ENCODE peak calls at places on chromosomes 7 and 10, in four cellular contexts. One of them, this sample, is unnamed.
A peak's percentile ranks its signal among the peaks of the same experiment; 100 is the strongest.

GRCh38 chr7:82471351-82472020 is 27.9 kb upstream of the CACNA2D1 start:
- DNase-seq in prostate gland: no peak
- DNase-seq in uterus: no peak
- DNase-seq in heart left ventricle: no peak
- DNase-seq in this sample: no peak

GRCh38 chr7:95553939-95554338 is 42.4 kb downstream of the PDK4 start:
- DNase-seq in prostate gland: no peak
- DNase-seq in uterus: no peak
- DNase-seq in heart left ventricle: no peak
- DNase-seq in this sample: no peak

GRCh38 chr10:6139470-6139869 is 50.6 kb downstream of the RBM17 start:
- DNase-seq in uterus: no peak
- DNase-seq in heart left ventricle: no peak
- DNase-seq in prostate gland: no peak
- DNase-seq in this sample: no peak

GRCh38 chr7:100130608-100131453 is 4.1 kb downstream of the MBLAC1 start:
- DNase-seq in uterus: peak; percentile 78
- DNase-seq in heart left ventricle: peak; percentile 74
- DNase-seq in prostate gland: peak; percentile 66
- DNase-seq in this sample: peak; percentile 64

GRCh38 chr7:41847641-41848040 is 144.8 kb upstream of the INHBA start:
- DNase-seq in heart left ventricle: no peak
- DNase-seq in prostate gland: no peak
- DNase-seq in uterus: no peak
- DNase-seq in this sample: no peak

GRCh38 chr7:69813637-69814240 is 215.5 kb downstream of the AUTS2 start:
- DNase-seq in heart left ventricle: no peak
- DNase-seq in uterus: no peak
- DNase-seq in prostate gland: no peak
- DNase-seq in this sample: no peak

GRCh38 chr7:105854516-105854915 is 21.9 kb downstream of the ATXN7L1 start:
- DNase-seq in uterus: no peak
- DNase-seq in prostate gland: no peak
- DNase-seq in heart left ventricle: no peak
- DNase-seq in this sample: no peak

GRCh38 chr7:157077986-157078644 is 60.6 kb upstream of the UBE3C start:
- DNase-seq in uterus: no peak
- DNase-seq in prostate gland: no peak
- DNase-seq in heart left ventricle: no peak
- DNase-seq in this sample: peak; percentile 9

GRCh38 chr10:79429751-79430150 is 15.7 kb downstream of the ZCCHC24 start:
- DNase-seq in prostate gland: no peak
- DNase-seq in uterus: no peak
- DNase-seq in heart left ventricle: no peak
- DNase-seq in this sample: no peak

GRCh38 chr7:33719059-33719581 is 186.2 kb upstream of the BMPER start:
- DNase-seq in uterus: no peak
- DNase-seq in heart left ventricle: peak; percentile 62
- DNase-seq in prostate gland: no peak
- DNase-seq in this sample: no peak

GRCh38 chr7:2954433-2954853 is 89.2 kb downstream of the CARD11 start:
- DNase-seq in uterus: no peak
- DNase-seq in heart left ventricle: no peak
- DNase-seq in prostate gland: no peak
- DNase-seq in this sample: no peak

GRCh38 chr7:105336009-105336408 is 52.7 kb downstream of the SRPK2 start:
- DNase-seq in prostate gland: no peak
- DNase-seq in uterus: no peak
- DNase-seq in heart left ventricle: no peak
- DNase-seq in this sample: peak; percentile 19

GRCh38 chr7:27424231-27424630 is 181.6 kb downstream of the EVX1 start:
- DNase-seq in prostate gland: peak; percentile 54
- DNase-seq in uterus: no peak
- DNase-seq in heart left ventricle: no peak
- DNase-seq in this sample: peak; percentile 79

GRCh38 chr10:45380903-45381610 is 7.0 kb downstream of the ALOX5 start:
- DNase-seq in prostate gland: no peak
- DNase-seq in uterus: no peak
- DNase-seq in heart left ventricle: peak; percentile 30
- DNase-seq in this sample: no peak

GRCh38 chr7:131284702-131285419 is 42.8 kb upstream of the MKLN1 start:
- DNase-seq in heart left ventricle: peak; percentile 41
- DNase-seq in prostate gland: peak; percentile 94
- DNase-seq in uterus: peak; percentile 54
- DNase-seq in this sample: peak; percentile 33

GRCh38 chr7:93219877-93220276 is 6.4 kb downstream of the HEPACAM2 start:
- DNase-seq in heart left ventricle: no peak
- DNase-seq in uterus: no peak
- DNase-seq in prostate gland: no peak
- DNase-seq in this sample: no peak

GRCh38 chr7:156127166-156128134 is 315.2 kb upstream of the SHH start:
- DNase-seq in heart left ventricle: no peak
- DNase-seq in prostate gland: no peak
- DNase-seq in uterus: no peak
- DNase-seq in this sample: no peak

GRCh38 chr10:62561151-62561550 is 187.0 kb downstream of the ZNF365 start:
- DNase-seq in uterus: no peak
- DNase-seq in prostate gland: no peak
- DNase-seq in heart left ventricle: no peak
- DNase-seq in this sample: peak; percentile 41

GRCh38 chr7:116687801-116688201 is 15.8 kb downstream of the MET start:
- DNase-seq in uterus: no peak
- DNase-seq in prostate gland: no peak
- DNase-seq in heart left ventricle: no peak
- DNase-seq in this sample: peak; percentile 88

GRCh38 chr7:105769951-105770628 is 106.3 kb downstream of the ATXN7L1 start:
- DNase-seq in prostate gland: no peak
- DNase-seq in uterus: no peak
- DNase-seq in heart left ventricle: no peak
- DNase-seq in this sample: peak; percentile 25

GRCh38 chr7:2209146-2209960 is 23.4 kb downstream of the MAD1L1 start:
- DNase-seq in uterus: peak; percentile 67
- DNase-seq in prostate gland: peak; percentile 61
- DNase-seq in heart left ventricle: peak; percentile 77
- DNase-seq in this sample: peak; percentile 58

GRCh38 chr7:98856021-98856422 is 13.8 kb downstream of the TMEM130 start:
- DNase-seq in heart left ventricle: no peak
- DNase-seq in uterus: no peak
- DNase-seq in prostate gland: no peak
- DNase-seq in this sample: peak; percentile 36

GRCh38 chr7:122310119-122311021 is 5.8 kb upstream of the FEZF1 start:
- DNase-seq in uterus: no peak
- DNase-seq in prostate gland: no peak
- DNase-seq in heart left ventricle: no peak
- DNase-seq in this sample: no peak

GRCh38 chr10:80137926-80138325 is 5.4 kb downstream of the PLAC9 start:
- DNase-seq in prostate gland: no peak
- DNase-seq in heart left ventricle: no peak
- DNase-seq in uterus: no peak
- DNase-seq in this sample: no peak

GRCh38 chr7:106770191-106770590 is 94.9 kb upstream of the PIK3CG start:
- DNase-seq in prostate gland: no peak
- DNase-seq in heart left ventricle: no peak
- DNase-seq in uterus: no peak
- DNase-seq in this sample: peak; percentile 79

GRCh38 chr7:114047889-114048288 is 129.1 kb upstream of the PPP1R3A start:
- DNase-seq in uterus: no peak
- DNase-seq in prostate gland: no peak
- DNase-seq in heart left ventricle: no peak
- DNase-seq in this sample: peak; percentile 63

GRCh38 chr10:25206693-25207414 is 32.1 kb downstream of the GPR158 start:
- DNase-seq in prostate gland: no peak
- DNase-seq in uterus: no peak
- DNase-seq in heart left ventricle: no peak
- DNase-seq in this sample: no peak

GRCh38 chr10:31977440-31978157 is 49.0 kb upstream of the ARHGAP12 start:
- DNase-seq in heart left ventricle: no peak
- DNase-seq in uterus: no peak
- DNase-seq in prostate gland: no peak
- DNase-seq in this sample: peak; percentile 81

GRCh38 chr7:138226001-138226476 is 149.8 kb downstream of the AKR1D1 start:
- DNase-seq in prostate gland: no peak
- DNase-seq in heart left ventricle: peak; percentile 41
- DNase-seq in uterus: peak; percentile 15
- DNase-seq in this sample: no peak

GRCh38 chr7:29723599-29723998 is 82.7 kb upstream of the WIPF3 start:
- DNase-seq in heart left ventricle: no peak
- DNase-seq in uterus: no peak
- DNase-seq in prostate gland: no peak
- DNase-seq in this sample: peak; percentile 33

GRCh38 chr10:75104842-75105241 is 6.6 kb upstream of the SAMD8 start:
- DNase-seq in heart left ventricle: no peak
- DNase-seq in uterus: no peak
- DNase-seq in prostate gland: no peak
- DNase-seq in this sample: no peak

GRCh38 chr10:45379891-45380540 is 6.0 kb downstream of the ALOX5 start:
- DNase-seq in heart left ventricle: peak; percentile 52
- DNase-seq in uterus: no peak
- DNase-seq in prostate gland: no peak
- DNase-seq in this sample: no peak

GRCh38 chr10:95308389-95309302 is 17.8 kb upstream of the PDLIM1 start:
- DNase-seq in uterus: peak; percentile 92
- DNase-seq in prostate gland: peak; percentile 86
- DNase-seq in heart left ventricle: peak; percentile 88
- DNase-seq in this sample: peak; percentile 92

GRCh38 chr10:124916098-124916584 is 25.8 kb upstream of the ZRANB1 start:
- DNase-seq in heart left ventricle: no peak
- DNase-seq in uterus: no peak
- DNase-seq in prostate gland: no peak
- DNase-seq in this sample: peak; percentile 28

GRCh38 chr7:154744226-154744860 is 258.6 kb downstream of the PAXIP1 start:
- DNase-seq in heart left ventricle: no peak
- DNase-seq in prostate gland: no peak
- DNase-seq in uterus: no peak
- DNase-seq in this sample: no peak

GRCh38 chr10:23200997-23201652 is 9.0 kb downstream of the PTF1A start:
- DNase-seq in prostate gland: no peak
- DNase-seq in heart left ventricle: no peak
- DNase-seq in uterus: no peak
- DNase-seq in this sample: no peak

GRCh38 chr10:49290607-49291006 is 8.4 kb upstream of the C10orf71 start:
- DNase-seq in uterus: no peak
- DNase-seq in heart left ventricle: no peak
- DNase-seq in prostate gland: no peak
- DNase-seq in this sample: no peak
- H3K4me3 ChIP-seq in uterus: no peak overlapping the region
- H3K4me3 ChIP-seq in heart left ventricle: no peak overlapping the region
- H3K4me3 ChIP-seq in prostate gland: no peak overlapping the region
- H3K4me3 ChIP-seq in this sample: no peak overlapping the region

GRCh38 chr7:115135769-115136410 is 214.0 kb downstream of the MDFIC start:
- DNase-seq in uterus: peak; percentile 16
- DNase-seq in prostate gland: no peak
- DNase-seq in heart left ventricle: no peak
- DNase-seq in this sample: peak; percentile 9
- TF ChIP-seq CTCF in uterus: no peak
- TF ChIP-seq CTCF in prostate gland: no peak
- TF ChIP-seq CTCF in heart left ventricle: no peak
- TF ChIP-seq CTCF in this sample: no peak

GRCh38 chr10:97771055-97771811 is 566 bp downstream of the SFRP5 start:
- DNase-seq in uterus: no peak
- DNase-seq in prostate gland: no peak
- DNase-seq in heart left ventricle: no peak
- DNase-seq in this sample: peak; percentile 50
- H3K4me3 ChIP-seq in uterus: no peak overlapping the region
- H3K4me3 ChIP-seq in prostate gland: no peak overlapping the region
- H3K4me3 ChIP-seq in heart left ventricle: peak overlapping the region; percentile 31
- H3K4me3 ChIP-seq in this sample: no peak overlapping the region

GRCh38 chr10:86524225-86524982 is 2.8 kb upstream of the WAPL start:
- DNase-seq in uterus: no peak
- DNase-seq in prostate gland: no peak
- DNase-seq in heart left ventricle: no peak
- DNase-seq in this sample: no peak

GRCh38 chr10:86520871-86521619 is 547 bp downstream of the WAPL start:
- DNase-seq in uterus: peak; percentile 21
- DNase-seq in heart left ventricle: peak; percentile 62
- DNase-seq in prostate gland: peak; percentile 42
- DNase-seq in this sample: peak; percentile 70

GRCh38 chr10:86522385-86522855 is 828 bp upstream of the WAPL start:
- DNase-seq in prostate gland: no peak
- DNase-seq in heart left ventricle: no peak
- DNase-seq in uterus: no peak
- DNase-seq in this sample: peak; percentile 9

GRCh38 chr10:86521620-86522384 is at the start of gene WAPL:
- DNase-seq in prostate gland: peak; percentile 95
- DNase-seq in heart left ventricle: peak; percentile 96
- DNase-seq in uterus: peak; percentile 93
- DNase-seq in this sample: peak; percentile 96

GRCh38 chr10:86523348-86523747 is 1.8 kb upstream of the WAPL start:
- DNase-seq in heart left ventricle: no peak
- DNase-seq in prostate gland: no peak
- DNase-seq in uterus: no peak
- DNase-seq in this sample: peak; percentile 24
- TF ChIP-seq CTCF in heart left ventricle: peak; percentile 21
- TF ChIP-seq CTCF in prostate gland: no peak
- TF ChIP-seq CTCF in uterus: no peak
- TF ChIP-seq CTCF in this sample: peak; percentile 23

DNA sequence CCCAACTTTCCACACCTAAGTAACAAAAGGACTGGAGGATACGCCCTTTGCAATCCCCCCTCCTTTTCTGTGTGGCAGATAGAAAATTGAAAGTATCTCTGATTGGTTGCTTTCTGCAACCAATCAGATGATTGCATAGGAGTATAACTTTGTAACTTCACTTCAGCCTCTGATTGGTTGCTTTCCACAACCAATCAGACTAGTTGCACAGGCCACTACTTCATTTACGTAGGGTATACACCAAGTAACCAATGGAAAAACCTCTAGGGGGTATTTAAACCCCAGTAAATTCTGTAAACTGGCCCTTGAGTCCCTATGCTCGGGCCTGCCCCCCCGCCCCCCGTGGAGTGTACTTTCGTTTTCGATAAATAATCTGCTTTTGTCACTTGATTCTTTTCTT is 1080.4 kb downstream of the CNTNAP2 start:
- DNase-seq in prostate gland: no peak
- DNase-seq in uterus: no peak
- DNase-seq in heart left ventricle: no peak
- DNase-seq in this sample: no peak
- H3K4me3 ChIP-seq in prostate gland: no peak overlapping the region
- H3K4me3 ChIP-seq in uterus: no peak overlapping the region
- H3K4me3 ChIP-seq in heart left ventricle: no peak overlapping the region
- H3K4me3 ChIP-seq in this sample: no peak overlapping the region

GRCh38 chr7:45217358-45217757 is 59.8 kb downstream of the RAMP3 start:
- DNase-seq in uterus: no peak
- DNase-seq in heart left ventricle: no peak
- DNase-seq in prostate gland: no peak
- DNase-seq in this sample: peak; percentile 20
- TF ChIP-seq CTCF in uterus: no peak
- TF ChIP-seq CTCF in heart left ventricle: peak; percentile 49
- TF ChIP-seq CTCF in prostate gland: no peak
- TF ChIP-seq CTCF in this sample: peak; percentile 52

DNA sequence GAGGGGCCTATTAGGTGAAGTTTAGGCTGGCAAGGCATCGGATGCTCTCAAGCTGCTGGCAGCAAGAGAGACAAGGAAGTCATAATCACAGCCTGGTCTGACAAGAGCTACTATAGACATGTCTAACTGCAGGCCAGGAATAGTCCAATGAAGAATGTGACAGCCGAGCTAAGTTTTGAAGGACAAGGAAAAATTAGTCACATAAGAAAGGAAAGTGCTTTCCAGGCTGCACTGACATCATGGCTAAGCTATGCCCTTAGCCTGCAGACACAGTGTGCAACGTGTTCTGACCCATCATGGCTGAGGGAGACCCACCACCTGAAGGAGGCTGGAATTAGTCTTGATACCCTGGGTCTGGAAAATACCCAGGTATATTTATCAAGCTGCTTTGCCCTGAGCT is 281.1 kb downstream of the PLXNA4 start:
- DNase-seq in uterus: no peak
- DNase-seq in prostate gland: no peak
- DNase-seq in heart left ventricle: no peak
- DNase-seq in this sample: peak; percentile 60
- H3K4me3 ChIP-seq in uterus: no peak overlapping the region
- H3K4me3 ChIP-seq in prostate gland: no peak overlapping the region
- H3K4me3 ChIP-seq in heart left ventricle: no peak overlapping the region
- H3K4me3 ChIP-seq in this sample: no peak overlapping the region

This sample was measured in epithelial cell of esophagus.